ENCODE peak calls at places on chromosome 18, in ten cellular contexts. F is OCI-LY7; V is right cardiac atrium; J is pancreas; T is CD4-positive, alpha-beta memory T cell; D is psoas muscle; O is right atrium auricular region; S is thyroid gland; I is neuronal stem cell; R is IMR-90. G is an unnamed sample.
A peak's percentile ranks its signal among the peaks of the same experiment; 100 is the strongest.

GRCh38 chr18:76518543-76519155 is 23.6 kb upstream of the ZNF516 start:
- DNase-seq in F (no peak), V (peak; percentile 82), J (no peak), T (no peak), D (peak; percentile 79), O (peak; percentile 63), S (peak; percentile 17), I (no peak), R (peak; percentile 31), G (no peak)

GRCh38 chr18:7789853-7790552 is 222.9 kb downstream of the PTPRM start:
- DNase-seq in F (no peak), V (no peak), J (no peak), T (no peak), D (no peak), O (no peak), S (peak; percentile 57), I (peak; percentile 58), R (peak; percentile 55), G (no peak)

GRCh38 chr18:34977787-34978532 is 63.3 kb upstream of the MAPRE2 start:
- DNase-seq in F (peak; percentile 69), V (peak; percentile 76), J (peak; percentile 59), T (no peak), D (peak; percentile 76), O (peak; percentile 60), S (peak; percentile 53), I (no peak), R (peak; percentile 6), G (peak; percentile 55)

GRCh38 chr18:74689251-74689650 is 91.6 kb downstream of the ZNF407 start:
- DNase-seq in F (no peak), V (no peak), J (no peak), T (no peak), D (no peak), O (no peak), S (no peak), I (no peak), R (peak; percentile 79), G (no peak)

GRCh38 chr18:43866696-43867095 is 589.4 kb upstream of the SYT4 start:
- DNase-seq in F (no peak), V (no peak), J (no peak), T (no peak), D (no peak), O (no peak), S (no peak), I (no peak), R (no peak), G (no peak)

GRCh38 chr18:75784413-75784812 is 356.9 kb upstream of the SMIM21 start:
- DNase-seq in F (no peak), V (no peak), J (no peak), T (no peak), D (no peak), O (no peak), S (no peak), I (no peak), R (no peak), G (no peak)

GRCh38 chr18:63472380-63472779 is 4.4 kb upstream of the SERPINB5 start:
- DNase-seq in F (no peak), V (no peak), J (no peak), T (no peak), D (no peak), O (no peak), S (no peak), I (no peak), R (no peak), G (no peak)

GRCh38 chr18:25786778-25787177 is 303.6 kb downstream of the SS18 start:
- DNase-seq in F (no peak), V (no peak), J (no peak), T (no peak), D (no peak), O (no peak), S (no peak), I (no peak), R (peak; percentile 83), G (no peak)

GRCh38 chr18:49813071-49813320 is 337 bp downstream of the ACAA2 start:
- DNase-seq in F (peak; percentile 49), V (peak; percentile 71), J (no peak), T (no peak), D (peak; percentile 62), O (peak; percentile 64), S (peak; percentile 9), I (no peak), R (peak; percentile 28), G (peak; percentile 32)

GRCh38 chr18:32488078-32488477 is 17.4 kb upstream of the GAREM1 start:
- DNase-seq in F (no peak), V (no peak), J (no peak), T (no peak), D (no peak), O (no peak), S (no peak), I (no peak), R (no peak), G (no peak)

GRCh38 chr18:39604836-39605235 is 2039.2 kb upstream of the CELF4 start:
- DNase-seq in F (no peak), V (no peak), J (no peak), T (no peak), D (no peak), O (no peak), S (no peak), I (no peak), R (peak; percentile 57), G (no peak)

GRCh38 chr18:2653467-2653866 is 2.1 kb upstream of the SMCHD1 start:
- DNase-seq in F (peak; percentile 56), V (no peak), J (no peak), T (no peak), D (no peak), O (no peak), S (no peak), I (no peak), R (no peak), G (no peak)

GRCh38 chr18:79380816-79381806 is 14.6 kb upstream of the NFATC1 start:
- DNase-seq in F (peak; percentile 50), V (peak; percentile 86), J (no peak), T (peak; percentile 68), D (peak; percentile 84), O (peak; percentile 79), S (peak; percentile 70), I (no peak), R (peak; percentile 29), G (peak; percentile 75)

GRCh38 chr18:13598591-13598990 is 127.8 kb downstream of the FAM210A start:
- DNase-seq in F (no peak), V (no peak), J (no peak), T (no peak), D (no peak), O (no peak), S (no peak), I (no peak), R (no peak), G (no peak)

DNA sequence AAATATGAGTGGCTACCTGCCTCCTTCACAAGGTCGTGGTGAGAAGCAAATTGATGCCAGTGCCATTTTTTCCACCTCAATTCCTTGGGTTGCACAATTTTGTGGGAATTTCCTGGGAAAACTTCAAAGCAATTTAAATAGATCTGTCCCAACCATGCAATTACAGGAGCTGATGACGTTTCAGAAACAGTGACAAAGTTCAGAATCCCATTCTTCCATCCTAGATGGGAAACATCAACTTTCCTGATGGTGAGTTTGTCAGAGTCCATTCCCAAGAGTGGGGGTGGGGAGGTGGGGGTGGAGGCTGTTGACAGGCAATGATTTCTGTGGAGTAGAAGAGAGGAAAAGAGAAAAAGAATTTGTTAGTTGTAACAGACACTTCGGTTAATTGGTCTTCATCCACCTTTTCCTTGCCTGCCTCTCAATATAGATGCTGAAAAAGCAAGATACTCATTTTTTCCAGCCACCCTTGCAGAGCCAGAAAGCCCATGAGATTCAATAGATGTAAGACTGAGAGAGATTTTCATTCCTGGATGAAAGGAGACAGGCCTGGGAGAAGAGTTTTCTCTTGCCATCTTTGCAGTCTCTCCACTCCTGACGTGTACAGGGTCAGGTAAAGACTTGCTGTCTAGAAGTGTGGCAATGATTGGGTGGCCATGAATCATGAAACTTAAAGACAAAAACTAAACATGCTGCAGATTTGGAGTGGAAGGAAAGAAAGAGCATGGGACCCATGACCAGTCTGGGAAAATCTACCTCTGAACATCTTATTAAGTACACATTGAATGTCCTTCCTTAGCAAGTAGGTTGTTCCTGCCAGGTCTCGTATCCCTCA is 47.3 kb downstream of the SOCS6 start:
- DNase-seq in F (no peak), V (no peak), J (no peak), T (no peak), D (no peak), O (no peak), S (no peak), I (no peak), R (no peak), G (no peak)
- H3K9me3 ChIP-seq in F (no peaks in the 10 kb centered on the region), V (no peaks in the 10 kb centered on the region), J (no peaks in the 10 kb centered on the region), T (no peaks in the 10 kb centered on the region), D (peaks cover 20% of the 10 kb centered on the region), O (no peaks in the 10 kb centered on the region), S (no peaks in the 10 kb centered on the region), I (no peaks in the 10 kb centered on the region), R (peaks cover 5% of the 10 kb centered on the region), G (peaks cover 5% of the 10 kb centered on the region)

DNA sequence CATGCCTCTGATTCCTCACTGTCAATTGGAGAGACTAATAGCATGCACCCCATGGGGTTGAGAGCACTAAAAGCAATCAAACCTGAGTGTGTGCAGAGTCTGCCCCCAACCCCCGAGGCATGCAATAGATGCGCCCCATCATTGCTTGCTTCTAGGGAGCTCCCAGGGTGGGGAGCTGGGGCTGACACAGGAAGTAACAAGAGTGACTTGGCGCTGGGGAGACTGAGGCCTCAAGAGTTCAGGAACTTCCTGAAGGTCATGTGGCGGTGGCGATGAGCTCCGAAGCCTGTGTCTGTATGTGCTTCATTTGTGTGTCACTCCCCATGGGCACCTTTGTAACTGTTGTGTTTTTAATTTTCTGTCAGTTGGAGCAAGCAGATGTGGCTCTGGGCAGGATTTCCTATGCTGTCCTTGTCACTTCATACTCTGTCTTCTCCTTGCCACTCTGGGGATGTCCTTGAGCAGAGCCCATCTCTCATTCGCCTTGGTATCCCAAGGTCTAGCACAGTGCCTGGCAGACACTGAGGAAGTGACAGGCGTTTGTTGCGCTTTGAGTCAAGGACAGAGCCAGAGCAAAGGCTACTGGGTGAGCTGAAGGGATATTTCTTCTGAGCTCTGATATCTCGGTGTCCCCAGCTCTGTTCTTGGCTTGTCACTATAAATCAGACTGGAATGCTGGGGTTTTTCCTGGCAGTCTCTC is 61.4 kb downstream of the CTIF start:
- DNase-seq in F (no peak), V (no peak), J (no peak), T (no peak), D (no peak), O (no peak), S (no peak), I (no peak), R (no peak), G (no peak)
- H3K4me3 ChIP-seq in F (no peak overlapping the region), V (no peak overlapping the region), J (no peak overlapping the region), T (no peak overlapping the region), D (no peak overlapping the region), O (no peak overlapping the region), S (no peak overlapping the region), I (no peak overlapping the region), R (no peak overlapping the region), G (no peak overlapping the region)

DNA sequence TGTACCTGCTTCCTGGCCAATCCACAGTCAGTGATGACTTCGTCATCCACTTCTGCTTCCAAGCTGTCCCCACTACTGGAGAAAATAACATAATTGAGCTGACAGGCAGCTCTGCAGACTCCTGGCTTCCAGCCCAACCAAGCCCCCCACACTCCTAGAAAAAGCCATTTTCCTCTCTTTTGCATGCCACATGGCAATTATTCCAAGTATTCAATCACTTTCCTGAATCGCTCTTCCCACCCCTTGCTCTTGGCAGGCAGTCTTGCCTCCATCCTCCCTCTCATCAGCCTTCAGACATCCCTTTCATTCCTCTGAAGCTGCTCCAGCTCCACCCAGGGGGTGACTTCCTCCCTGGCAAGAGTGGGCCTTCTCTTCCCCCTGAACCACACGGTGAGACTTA is 14.3 kb upstream of the ST8SIA5 start:
- DNase-seq in F (no peak), V (no peak), J (no peak), T (no peak), D (no peak), O (no peak), S (no peak), I (no peak), R (no peak), G (no peak)
- H3K4me1 ChIP-seq in F (peaks cover 19% of the 10 kb centered on the region), V (peaks cover 5% of the 10 kb centered on the region), J (no peaks in the 10 kb centered on the region), T (no peaks in the 10 kb centered on the region), D (peaks cover 29% of the 10 kb centered on the region), O (peaks cover 20% of the 10 kb centered on the region), S (no peaks in the 10 kb centered on the region), I (no peaks in the 10 kb centered on the region), R (no peaks in the 10 kb centered on the region), G (no peaks in the 10 kb centered on the region)

GRCh38 chr18:22302152-22302551 is 115.6 kb downstream of the CTAGE1 start:
- DNase-seq in F (no peak), V (no peak), J (no peak), T (no peak), D (no peak), O (no peak), S (no peak), I (no peak), R (no peak), G (no peak)
- H3K9me3 ChIP-seq in F (no peaks in the 10 kb centered on the region), V (no peaks in the 10 kb centered on the region), J (no peaks in the 10 kb centered on the region), T (no peaks in the 10 kb centered on the region), D (no peaks in the 10 kb centered on the region), O (no peaks in the 10 kb centered on the region), S (no peaks in the 10 kb centered on the region), I (no peaks in the 10 kb centered on the region), R (no peaks in the 10 kb centered on the region), G (no peaks in the 10 kb centered on the region)

G was measured in lung.